ENCODE peak calls at places on chromosomes 5 and 9, in five cellular contexts. M, A, C, S and J are unnamed samples.

GRCh38 chr5:146052780-146053179 is 52.6 kb downstream of the PLAC8L1 start:
- DNase-seq in M (no peak), C (no peak), S (no peak), A (no peak), J (peak)

GRCh38 chr9:121299125-121299466 is 31.1 kb downstream of the GSN start:
- DNase-seq in A (no peak), C (peak), S (no peak), M (no peak), J (peak)

GRCh38 chr9:97075289-97075870 is 36.4 kb upstream of the CTSV start:
- DNase-seq in A (no peak), S (no peak), C (no peak), M (peak), J (no peak)

GRCh38 chr9:125601986-125602385 is 105.0 kb downstream of the MAPKAP1 start:
- DNase-seq in S (no peak), M (no peak), A (no peak), C (no peak), J (no peak)

GRCh38 chr5:34787035-34787434 is 51.9 kb upstream of the TTC23L start:
- DNase-seq in C (no peak), S (no peak), A (no peak), M (no peak), J (no peak)

GRCh38 chr5:60541980-60542379 is 158.0 kb downstream of the DEPDC1B start:
- DNase-seq in M (peak), S (no peak), A (no peak), C (no peak), J (no peak)

GRCh38 chr5:72125931-72126620 is 18.8 kb downstream of the MAP1B start:
- DNase-seq in A (no peak), M (no peak), S (no peak), C (no peak), J (peak)

GRCh38 chr5:146126068-146126467 is 20.7 kb upstream of the PLAC8L1 start:
- DNase-seq in M (no peak), A (no peak), C (no peak), S (no peak), J (no peak)

GRCh38 chr9:35102465-35102768 is 514 bp downstream of the STOML2 start:
- DNase-seq in S (no peak), M (peak), C (no peak), A (no peak), J (no peak)

GRCh38 chr5:673140-673836 is 19.9 kb downstream of the TPPP start:
- DNase-seq in A (no peak), S (no peak), C (peak), M (no peak), J (peak)

GRCh38 chr9:94826644-94827410 is 100.3 kb downstream of the AOPEP start:
- DNase-seq in S (no peak), C (no peak), M (no peak), A (no peak), J (no peak)

GRCh38 chr5:159022178-159022556 is 77.5 kb downstream of the EBF1 start:
- DNase-seq in A (no peak), S (no peak), M (peak), C (peak), J (no peak)

GRCh38 chr9:26462751-26463150 is 429.9 kb downstream of the CAAP1 start:
- DNase-seq in A (no peak), C (no peak), S (no peak), M (no peak), J (no peak)

GRCh38 chr9:13070612-13071595 is 208.6 kb downstream of the MPDZ start:
- DNase-seq in M (no peak), C (no peak), A (no peak), S (no peak), J (no peak)

GRCh38 chr5:139856694-139857093 is 61.1 kb downstream of the PSD2 start:
- DNase-seq in S (no peak), C (no peak), M (no peak), A (no peak), J (no peak)

GRCh38 chr5:65290677-65291076 is 191.0 kb downstream of the ADAMTS6 start:
- DNase-seq in S (no peak), M (peak), A (no peak), C (no peak), J (no peak)

GRCh38 chr5:127011151-127011550 is 19.2 kb downstream of the MARCHF3 start:
- DNase-seq in S (no peak), M (peak), C (no peak), A (no peak), J (no peak)

GRCh38 chr5:83277154-83277553 is 194.4 kb upstream of the VCAN start:
- DNase-seq in S (no peak), M (no peak), C (no peak), A (no peak), J (no peak)

GRCh38 chr9:75885652-75886051 is 4.8 kb upstream of the PCSK5 start:
- DNase-seq in A (no peak), S (no peak), M (no peak), C (no peak), J (no peak)

GRCh38 chr5:19739691-19740090 is 248.3 kb downstream of the CDH18 start:
- DNase-seq in C (no peak), S (no peak), A (no peak), M (no peak), J (no peak)

GRCh38 chr9:91032056-91032455 is 230.4 kb downstream of the SYK start:
- DNase-seq in A (no peak), M (peak), S (no peak), C (no peak), J (no peak)

GRCh38 chr9:16726718-16727451 is 143.6 kb downstream of the BNC2 start:
- DNase-seq in C (peak), M (peak), A (no peak), S (no peak), J (peak)

GRCh38 chr5:103867857-103868598 is 305.4 kb upstream of the NUDT12 start:
- DNase-seq in M (no peak), C (no peak), S (no peak), A (no peak), J (no peak)